ENCODE peak calls at places on chromosome X, in six cellular contexts. One of them, this sample, is unnamed.

GRCh38 chrX:121433289-121433688 is 385.9 kb downstream of the GLUD2 start:
- DNase-seq in GM12878: no peak
- DNase-seq in activated effector memory CD4-positive, alpha-beta T cell treated with Interleukin-2 at 50 U/mL for 16 hours: no peak
- DNase-seq in AG08395: no peak
- DNase-seq in iPS-NIHi11: no peak
- DNase-seq in SK-N-SH: no peak
- DNase-seq in this sample: no peak

GRCh38 chrX:118117069-118117405 is 427 bp upstream of the KLHL13 start:
- DNase-seq in GM12878: no peak
- DNase-seq in activated effector memory CD4-positive, alpha-beta T cell treated with Interleukin-2 at 50 U/mL for 16 hours: no peak
- DNase-seq in AG08395: peak; percentile 6
- DNase-seq in iPS-NIHi11: no peak
- DNase-seq in SK-N-SH: no peak
- DNase-seq in this sample: no peak

GRCh38 chrX:24561121-24561520 is 86.0 kb downstream of the PCYT1B start:
- DNase-seq in GM12878: no peak
- DNase-seq in activated effector memory CD4-positive, alpha-beta T cell treated with Interleukin-2 at 50 U/mL for 16 hours: no peak
- DNase-seq in AG08395: peak; percentile 4
- DNase-seq in iPS-NIHi11: peak; percentile 8
- DNase-seq in SK-N-SH: peak; percentile 8
- DNase-seq in this sample: no peak

GRCh38 chrX:65679071-65679540 is 11.7 kb downstream of the MSN start:
- DNase-seq in GM12878: no peak
- DNase-seq in activated effector memory CD4-positive, alpha-beta T cell treated with Interleukin-2 at 50 U/mL for 16 hours: no peak
- DNase-seq in AG08395: no peak
- DNase-seq in iPS-NIHi11: no peak
- DNase-seq in SK-N-SH: no peak
- DNase-seq in this sample: no peak

GRCh38 chrX:2679534-2680485 is 11.3 kb upstream of the CD99 start:
- DNase-seq in GM12878: no peak
- DNase-seq in activated effector memory CD4-positive, alpha-beta T cell treated with Interleukin-2 at 50 U/mL for 16 hours: no peak
- DNase-seq in AG08395: no peak
- DNase-seq in iPS-NIHi11: no peak
- DNase-seq in SK-N-SH: no peak
- DNase-seq in this sample: no peak

GRCh38 chrX:20595928-20596550 is 329.3 kb upstream of the RPS6KA3 start:
- DNase-seq in GM12878: no peak
- DNase-seq in activated effector memory CD4-positive, alpha-beta T cell treated with Interleukin-2 at 50 U/mL for 16 hours: no peak
- DNase-seq in AG08395: peak; percentile 16
- DNase-seq in iPS-NIHi11: no peak
- DNase-seq in SK-N-SH: no peak
- DNase-seq in this sample: no peak

GRCh38 chrX:135973025-135973547 is 702 bp downstream of the MMGT1 start:
- DNase-seq in GM12878: no peak
- DNase-seq in activated effector memory CD4-positive, alpha-beta T cell treated with Interleukin-2 at 50 U/mL for 16 hours: no peak
- DNase-seq in AG08395: no peak
- DNase-seq in iPS-NIHi11: no peak
- DNase-seq in SK-N-SH: no peak
- DNase-seq in this sample: no peak

GRCh38 chrX:2252331-2253065 is 248.3 kb downstream of the DHRSX start:
- DNase-seq in GM12878: no peak
- DNase-seq in activated effector memory CD4-positive, alpha-beta T cell treated with Interleukin-2 at 50 U/mL for 16 hours: no peak
- DNase-seq in AG08395: no peak
- DNase-seq in iPS-NIHi11: no peak
- DNase-seq in SK-N-SH: no peak
- DNase-seq in this sample: no peak

GRCh38 chrX:94058728-94059382 is 384.8 kb downstream of the FAM133A start:
- DNase-seq in GM12878: no peak
- DNase-seq in activated effector memory CD4-positive, alpha-beta T cell treated with Interleukin-2 at 50 U/mL for 16 hours: no peak
- DNase-seq in AG08395: peak; percentile 15
- DNase-seq in iPS-NIHi11: peak; percentile 34
- DNase-seq in SK-N-SH: peak; percentile 26
- DNase-seq in this sample: no peak

GRCh38 chrX:110042521-110042920 is 39.6 kb downstream of the TMEM164 start:
- DNase-seq in GM12878: no peak
- DNase-seq in activated effector memory CD4-positive, alpha-beta T cell treated with Interleukin-2 at 50 U/mL for 16 hours: no peak
- DNase-seq in AG08395: no peak
- DNase-seq in iPS-NIHi11: no peak
- DNase-seq in SK-N-SH: no peak
- DNase-seq in this sample: no peak

GRCh38 chrX:16188687-16189086 is 21.4 kb downstream of the MAGEB17 start:
- DNase-seq in GM12878: no peak
- DNase-seq in activated effector memory CD4-positive, alpha-beta T cell treated with Interleukin-2 at 50 U/mL for 16 hours: no peak
- DNase-seq in AG08395: peak; percentile 25
- DNase-seq in iPS-NIHi11: no peak
- DNase-seq in SK-N-SH: no peak
- DNase-seq in this sample: no peak

GRCh38 chrX:154365997-154366665 is 8.3 kb downstream of the FLNA start:
- DNase-seq in GM12878: no peak
- DNase-seq in activated effector memory CD4-positive, alpha-beta T cell treated with Interleukin-2 at 50 U/mL for 16 hours: no peak
- DNase-seq in AG08395: no peak
- DNase-seq in iPS-NIHi11: no peak
- DNase-seq in SK-N-SH: no peak
- DNase-seq in this sample: no peak

GRCh38 chrX:103556941-103557340 is 28.4 kb upstream of the TCEAL4 start:
- DNase-seq in GM12878: no peak
- DNase-seq in activated effector memory CD4-positive, alpha-beta T cell treated with Interleukin-2 at 50 U/mL for 16 hours: no peak
- DNase-seq in AG08395: no peak
- DNase-seq in iPS-NIHi11: no peak
- DNase-seq in SK-N-SH: no peak
- DNase-seq in this sample: no peak

GRCh38 chrX:54157561-54157960 is 25.5 kb downstream of the FAM120C start:
- DNase-seq in GM12878: no peak
- DNase-seq in activated effector memory CD4-positive, alpha-beta T cell treated with Interleukin-2 at 50 U/mL for 16 hours: no peak
- DNase-seq in AG08395: no peak
- DNase-seq in iPS-NIHi11: no peak
- DNase-seq in SK-N-SH: no peak
- DNase-seq in this sample: no peak

GRCh38 chrX:19649227-19650009 is 134.1 kb upstream of the MAP3K15 start:
- DNase-seq in GM12878: no peak
- DNase-seq in activated effector memory CD4-positive, alpha-beta T cell treated with Interleukin-2 at 50 U/mL for 16 hours: no peak
- DNase-seq in AG08395: peak; percentile 51
- DNase-seq in iPS-NIHi11: no peak
- DNase-seq in SK-N-SH: no peak
- DNase-seq in this sample: no peak

GRCh38 chrX:101397779-101398178 is 7.0 kb downstream of the RPL36A start:
- DNase-seq in GM12878: no peak
- DNase-seq in activated effector memory CD4-positive, alpha-beta T cell treated with Interleukin-2 at 50 U/mL for 16 hours: no peak
- DNase-seq in AG08395: no peak
- DNase-seq in iPS-NIHi11: no peak
- DNase-seq in SK-N-SH: no peak
- DNase-seq in this sample: no peak

GRCh38 chrX:16745102-16745501 is 25.7 kb downstream of the SYAP1 start:
- DNase-seq in GM12878: no peak
- DNase-seq in activated effector memory CD4-positive, alpha-beta T cell treated with Interleukin-2 at 50 U/mL for 16 hours: no peak
- DNase-seq in AG08395: no peak
- DNase-seq in iPS-NIHi11: no peak
- DNase-seq in SK-N-SH: no peak
- DNase-seq in this sample: no peak

GRCh38 chrX:54708404-54708803 is 89.7 kb downstream of the ITIH6 start:
- DNase-seq in GM12878: no peak
- DNase-seq in activated effector memory CD4-positive, alpha-beta T cell treated with Interleukin-2 at 50 U/mL for 16 hours: no peak
- DNase-seq in AG08395: no peak
- DNase-seq in iPS-NIHi11: no peak
- DNase-seq in SK-N-SH: no peak
- DNase-seq in this sample: no peak

GRCh38 chrX:102985182-102985581 is 48.1 kb downstream of the RAB40AL start:
- DNase-seq in GM12878: no peak
- DNase-seq in activated effector memory CD4-positive, alpha-beta T cell treated with Interleukin-2 at 50 U/mL for 16 hours: no peak
- DNase-seq in AG08395: no peak
- DNase-seq in iPS-NIHi11: no peak
- DNase-seq in SK-N-SH: no peak
- DNase-seq in this sample: no peak

GRCh38 chrX:22134681-22135080 is 102.6 kb downstream of the PHEX start:
- DNase-seq in GM12878: no peak
- DNase-seq in activated effector memory CD4-positive, alpha-beta T cell treated with Interleukin-2 at 50 U/mL for 16 hours: no peak
- DNase-seq in AG08395: peak; percentile 45
- DNase-seq in iPS-NIHi11: no peak
- DNase-seq in SK-N-SH: peak; percentile 47
- DNase-seq in this sample: no peak

GRCh38 chrX:116267511-116268040 is 97.0 kb downstream of the AGTR2 start:
- DNase-seq in GM12878: no peak
- DNase-seq in activated effector memory CD4-positive, alpha-beta T cell treated with Interleukin-2 at 50 U/mL for 16 hours: no peak
- DNase-seq in AG08395: no peak
- DNase-seq in iPS-NIHi11: no peak
- DNase-seq in SK-N-SH: no peak
- DNase-seq in this sample: no peak

GRCh38 chrX:63350979-63351616 is at the start of gene SPIN4:
- DNase-seq in GM12878: peak; percentile 39
- DNase-seq in activated effector memory CD4-positive, alpha-beta T cell treated with Interleukin-2 at 50 U/mL for 16 hours: peak; percentile 47
- DNase-seq in AG08395: peak; percentile 87
- DNase-seq in iPS-NIHi11: peak; percentile 91
- DNase-seq in SK-N-SH: peak; percentile 88
- DNase-seq in this sample: peak; percentile 53

GRCh38 chrX:8179653-8180052 is 8.6 kb upstream of the VCX2 start:
- DNase-seq in GM12878: no peak
- DNase-seq in activated effector memory CD4-positive, alpha-beta T cell treated with Interleukin-2 at 50 U/mL for 16 hours: no peak
- DNase-seq in AG08395: no peak
- DNase-seq in iPS-NIHi11: peak; percentile 10
- DNase-seq in SK-N-SH: peak; percentile 16
- DNase-seq in this sample: no peak

GRCh38 chrX:44785652-44786051 is 58.2 kb upstream of the DUSP21 start:
- DNase-seq in GM12878: no peak
- DNase-seq in activated effector memory CD4-positive, alpha-beta T cell treated with Interleukin-2 at 50 U/mL for 16 hours: no peak
- DNase-seq in AG08395: peak; percentile 76
- DNase-seq in iPS-NIHi11: no peak
- DNase-seq in SK-N-SH: no peak
- DNase-seq in this sample: no peak

GRCh38 chrX:103818844-103819243 is 13.2 kb downstream of the RAB9B start:
- DNase-seq in GM12878: no peak
- DNase-seq in activated effector memory CD4-positive, alpha-beta T cell treated with Interleukin-2 at 50 U/mL for 16 hours: no peak
- DNase-seq in AG08395: no peak
- DNase-seq in iPS-NIHi11: no peak
- DNase-seq in SK-N-SH: no peak
- DNase-seq in this sample: no peak

This sample was measured in GM12864.